ENCODE peak calls at places on chromosomes 6 and 20, in five cellular contexts. One of them, this sample, is unnamed.

GRCh38 chr6:107538856-107539387 is 49.0 kb downstream of the SOBP start:
- DNase-seq in ELR: no peak
- DNase-seq in mucosa of descending colon: no peak
- DNase-seq in HFFc6: no peak
- DNase-seq in posterior cingulate gyrus: no peak
- DNase-seq in this sample: no peak

GRCh38 chr6:70886661-70887060 is 70.2 kb downstream of the B3GAT2 start:
- DNase-seq in HFFc6: no peak
- DNase-seq in posterior cingulate gyrus: no peak
- DNase-seq in ELR: no peak
- DNase-seq in mucosa of descending colon: no peak
- DNase-seq in this sample: no peak

GRCh38 chr6:83474309-83474708 is 38.0 kb upstream of the PRSS35 start:
- DNase-seq in HFFc6: no peak
- DNase-seq in ELR: no peak
- DNase-seq in posterior cingulate gyrus: no peak
- DNase-seq in mucosa of descending colon: no peak
- DNase-seq in this sample: no peak

GRCh38 chr6:134123666-134124208 is 71.3 kb upstream of the SLC2A12 start:
- DNase-seq in posterior cingulate gyrus: no peak
- DNase-seq in mucosa of descending colon: no peak
- DNase-seq in HFFc6: peak
- DNase-seq in ELR: peak
- DNase-seq in this sample: peak

GRCh38 chr20:24983896-24984295 is 8.7 kb downstream of the APMAP start:
- DNase-seq in HFFc6: no peak
- DNase-seq in ELR: no peak
- DNase-seq in posterior cingulate gyrus: no peak
- DNase-seq in mucosa of descending colon: no peak
- DNase-seq in this sample: no peak

GRCh38 chr6:162301128-162301527 is 426.4 kb downstream of the PRKN start:
- DNase-seq in posterior cingulate gyrus: no peak
- DNase-seq in mucosa of descending colon: no peak
- DNase-seq in ELR: no peak
- DNase-seq in HFFc6: no peak
- DNase-seq in this sample: no peak

GRCh38 chr6:51266569-51266968 is 447.9 kb downstream of the TFAP2B start:
- DNase-seq in ELR: no peak
- DNase-seq in mucosa of descending colon: no peak
- DNase-seq in HFFc6: no peak
- DNase-seq in posterior cingulate gyrus: no peak
- DNase-seq in this sample: no peak

GRCh38 chr20:57389695-57390603 is 1.2 kb upstream of the RBM38 start:
- DNase-seq in HFFc6: no peak
- DNase-seq in ELR: no peak
- DNase-seq in posterior cingulate gyrus: no peak
- DNase-seq in mucosa of descending colon: peak
- DNase-seq in this sample: no peak

GRCh38 chr6:128208851-128209580 is 308.2 kb upstream of the THEMIS start:
- DNase-seq in HFFc6: peak
- DNase-seq in ELR: peak
- DNase-seq in posterior cingulate gyrus: no peak
- DNase-seq in mucosa of descending colon: no peak
- DNase-seq in this sample: peak

GRCh38 chr6:99151634-99152344 is 197.7 kb downstream of the FAXC start:
- DNase-seq in posterior cingulate gyrus: peak
- DNase-seq in mucosa of descending colon: peak
- DNase-seq in ELR: peak
- DNase-seq in HFFc6: peak
- DNase-seq in this sample: peak

GRCh38 chr20:49712918-49713778 is 530 bp downstream of the B4GALT5 start:
- DNase-seq in posterior cingulate gyrus: peak
- DNase-seq in ELR: peak
- DNase-seq in mucosa of descending colon: peak
- DNase-seq in HFFc6: no peak
- DNase-seq in this sample: no peak

GRCh38 chr6:140077712-140078551 is 703.5 kb upstream of the CITED2 start:
- DNase-seq in ELR: no peak
- DNase-seq in mucosa of descending colon: no peak
- DNase-seq in posterior cingulate gyrus: no peak
- DNase-seq in HFFc6: no peak
- DNase-seq in this sample: no peak

GRCh38 chr6:23927935-23928334 is 198.1 kb upstream of the NRSN1 start:
- DNase-seq in HFFc6: no peak
- DNase-seq in posterior cingulate gyrus: no peak
- DNase-seq in ELR: no peak
- DNase-seq in mucosa of descending colon: no peak
- DNase-seq in this sample: no peak

GRCh38 chr20:59177266-59178250 is 13.9 kb downstream of the ZNF831 start:
- DNase-seq in posterior cingulate gyrus: no peak
- DNase-seq in HFFc6: no peak
- DNase-seq in ELR: no peak
- DNase-seq in mucosa of descending colon: no peak
- DNase-seq in this sample: no peak

GRCh38 chr20:37359331-37359730 is 13.4 kb downstream of the SRC start:
- DNase-seq in posterior cingulate gyrus: no peak
- DNase-seq in ELR: no peak
- DNase-seq in HFFc6: no peak
- DNase-seq in mucosa of descending colon: no peak
- DNase-seq in this sample: no peak

GRCh38 chr6:36677753-36678487 is 594 bp upstream of the CDKN1A start:
- DNase-seq in HFFc6: no peak
- DNase-seq in ELR: no peak
- DNase-seq in mucosa of descending colon: no peak
- DNase-seq in posterior cingulate gyrus: no peak
- DNase-seq in this sample: peak

GRCh38 chr6:22598386-22598785 is 29.0 kb downstream of the HDGFL1 start:
- DNase-seq in ELR: no peak
- DNase-seq in posterior cingulate gyrus: no peak
- DNase-seq in HFFc6: no peak
- DNase-seq in mucosa of descending colon: no peak
- DNase-seq in this sample: no peak

GRCh38 chr20:905999-906520 is 10.1 kb downstream of the ANGPT4 start:
- DNase-seq in posterior cingulate gyrus: no peak
- DNase-seq in ELR: no peak
- DNase-seq in mucosa of descending colon: no peak
- DNase-seq in HFFc6: no peak
- DNase-seq in this sample: no peak

GRCh38 chr6:163260111-163260895 is 154.2 kb upstream of the QKI start:
- DNase-seq in ELR: peak
- DNase-seq in mucosa of descending colon: no peak
- DNase-seq in HFFc6: no peak
- DNase-seq in posterior cingulate gyrus: peak
- DNase-seq in this sample: no peak

GRCh38 chr6:141452354-141452686 is 680.4 kb upstream of the GJE1 start:
- DNase-seq in mucosa of descending colon: no peak
- DNase-seq in posterior cingulate gyrus: no peak
- DNase-seq in ELR: no peak
- DNase-seq in HFFc6: no peak
- DNase-seq in this sample: no peak

GRCh38 chr6:63565058-63565726 is 7.1 kb upstream of the LOC128125822 start:
- DNase-seq in ELR: peak
- DNase-seq in posterior cingulate gyrus: no peak
- DNase-seq in HFFc6: no peak
- DNase-seq in mucosa of descending colon: no peak
- DNase-seq in this sample: peak

GRCh38 chr6:45650527-45651135 is 272.9 kb upstream of the SUPT3H start:
- DNase-seq in mucosa of descending colon: no peak
- DNase-seq in posterior cingulate gyrus: no peak
- DNase-seq in HFFc6: peak
- DNase-seq in ELR: peak
- DNase-seq in this sample: peak

GRCh38 chr20:5677389-5677788 is 72.8 kb upstream of the SHLD1 start:
- DNase-seq in posterior cingulate gyrus: no peak
- DNase-seq in ELR: no peak
- DNase-seq in mucosa of descending colon: no peak
- DNase-seq in HFFc6: no peak
- DNase-seq in this sample: no peak

GRCh38 chr6:28335040-28335563 is 846 bp downstream of the ZSCAN31 start:
- DNase-seq in ELR: no peak
- DNase-seq in mucosa of descending colon: peak
- DNase-seq in HFFc6: no peak
- DNase-seq in posterior cingulate gyrus: no peak
- DNase-seq in this sample: no peak

GRCh38 chr6:154709621-154710020 is 23.6 kb upstream of the SCAF8 start:
- DNase-seq in mucosa of descending colon: no peak
- DNase-seq in ELR: no peak
- DNase-seq in HFFc6: no peak
- DNase-seq in posterior cingulate gyrus: no peak
- DNase-seq in this sample: no peak

GRCh38 chr20:46151936-46152335 is 33.8 kb downstream of the CD40 start:
- DNase-seq in HFFc6: no peak
- DNase-seq in mucosa of descending colon: no peak
- DNase-seq in ELR: peak
- DNase-seq in posterior cingulate gyrus: no peak
- DNase-seq in this sample: no peak

This sample was measured in epithelial cell of esophagus.